ENCODE peak calls at places on chromosome 3, in six cellular contexts. W, Y, Z, S, X and R are unnamed samples.

GRCh38 chr3:157914882-157915281 is 191.3 kb downstream of the SHOX2 start:
- DNase-seq in S (no peak), Y (no peak), W (no peak), X (peak), Z (no peak), R (no peak)

GRCh38 chr3:123119802-123120201 is 53.0 kb downstream of the PDIA5 start:
- DNase-seq in W (no peak), S (no peak), X (no peak), Z (no peak), Y (no peak), R (no peak)

GRCh38 chr3:55484191-55484644 is 2.9 kb downstream of the WNT5A start:
- DNase-seq in Y (no peak), W (no peak), S (no peak), Z (no peak), X (peak), R (no peak)

GRCh38 chr3:187036394-187036793 is 102.9 kb downstream of the RPL39L start:
- DNase-seq in X (no peak), Y (no peak), W (no peak), S (no peak), Z (no peak), R (no peak)

GRCh38 chr3:185455860-185456259 is 43.0 kb downstream of the TMEM41A start:
- DNase-seq in S (peak), W (no peak), Y (no peak), Z (no peak), X (peak), R (no peak)

GRCh38 chr3:59641169-59641914 is 591.5 kb upstream of the CFAP20DC start:
- DNase-seq in X (peak), S (no peak), Z (no peak), W (peak), Y (no peak), R (no peak)

GRCh38 chr3:133371676-133372075 is 28.2 kb upstream of the BFSP2 start:
- DNase-seq in Z (no peak), Y (no peak), S (no peak), X (no peak), W (no peak), R (no peak)

GRCh38 chr3:44845528-44846520 is 15.9 kb upstream of the TMEM42 start:
- DNase-seq in S (no peak), W (peak), Z (no peak), X (peak), Y (no peak), R (peak)

GRCh38 chr3:39378957-39379777 is 4.0 kb upstream of the SLC25A38 start:
- DNase-seq in Y (no peak), W (no peak), X (no peak), Z (no peak), S (no peak), R (no peak)

GRCh38 chr3:133890037-133890436 is 5.6 kb downstream of the RAB6B start:
- DNase-seq in W (no peak), Y (no peak), X (no peak), Z (no peak), S (no peak), R (no peak)

GRCh38 chr3:160869825-160870224 is 113.8 kb downstream of the PPM1L start:
- DNase-seq in Y (no peak), X (no peak), S (peak), Z (no peak), W (no peak), R (no peak)

GRCh38 chr3:189269356-189269755 is 97.6 kb downstream of the TPRG1 start:
- DNase-seq in Z (no peak), W (peak), Y (no peak), X (no peak), S (peak), R (no peak)

GRCh38 chr3:118986734-118987133 is 47.9 kb downstream of the IGSF11 start:
- DNase-seq in Z (no peak), X (no peak), Y (no peak), S (no peak), W (no peak), R (no peak)

GRCh38 chr3:184737641-184738518 is 26.0 kb upstream of the MAGEF1 start:
- DNase-seq in S (peak), W (peak), Z (no peak), Y (no peak), X (peak), R (no peak)

GRCh38 chr3:179702271-179702947 is 49.6 kb downstream of the USP13 start:
- DNase-seq in S (no peak), Z (no peak), W (no peak), Y (no peak), X (no peak), R (no peak)

GRCh38 chr3:147113293-147114045 is 292.9 kb downstream of the ZIC4 start:
- DNase-seq in S (peak), W (peak), Z (peak), X (peak), Y (no peak), R (peak)

GRCh38 chr3:175105066-175105465 is 245.9 kb downstream of the NAALADL2 start:
- DNase-seq in Y (no peak), S (no peak), W (peak), X (peak), Z (no peak), R (no peak)

GRCh38 chr3:111864821-111865656 is 6.0 kb downstream of the PHLDB2 start:
- DNase-seq in Y (no peak), S (peak), X (peak), W (peak), Z (peak), R (peak)

GRCh38 chr3:107523361-107524213 is 825 bp downstream of the BBX start:
- DNase-seq in W (peak), X (peak), Z (no peak), S (peak), Y (peak), R (no peak)

GRCh38 chr3:193940526-193940925 is 195.4 kb upstream of the HES1 start:
- DNase-seq in W (no peak), S (no peak), X (no peak), Y (no peak), Z (no peak), R (no peak)

GRCh38 chr3:52291508-52292181 is 4.0 kb downstream of the GLYCTK start:
- DNase-seq in Y (peak), Z (no peak), X (peak), W (no peak), S (no peak), R (no peak)

GRCh38 chr3:51681453-51681852 is 10.4 kb downstream of the TEX264 start:
- DNase-seq in W (no peak), Y (no peak), S (peak), Z (no peak), X (peak), R (no peak)

GRCh38 chr3:98731720-98732238 is 31.4 kb upstream of the ST3GAL6 start:
- DNase-seq in Y (no peak), S (no peak), X (no peak), W (peak), Z (no peak), R (no peak)

GRCh38 chr3:11569156-11569741 is 74.5 kb downstream of the VGLL4 start:
- DNase-seq in W (no peak), X (no peak), S (no peak), Z (no peak), Y (no peak), R (no peak)

GRCh38 chr3:120113128-120114116 is 19.2 kb upstream of the GSK3B start:
- DNase-seq in W (peak), Y (no peak), X (peak), S (peak), Z (peak), R (no peak)